ENCODE peak calls at places on chromosomes 13 and 19, in five cellular contexts. One of them, this sample, is unnamed.

GRCh38 chr19:591099-591958 is 1.6 kb downstream of the HCN2 start:
- DNase-seq in stimulated activated CD4-positive, alpha-beta T cell treated with anti-CD3 and anti-CD28 coated beads, Interleukin-2, amount 100 ng/mL, for 48 hours: no peak
- DNase-seq in activated CD4-positive, alpha-beta T cell treated with anti-CD3 and anti-CD28 coated beads, Interleukin-2, amount 10 ng/mL, durations not matched to agents 7 days and 5 days: no peak
- DNase-seq in activated naive CD4-positive, alpha-beta T cell treated with anti-CD3 and anti-CD28 coated beads, Interleukin-2, amount 10 ng/mL, durations not matched to agents 7 days and 5 days: no peak
- DNase-seq in NCI-H1417 treated with DMSO at 0.1 percent for 48 hours: no peak
- DNase-seq in this sample: no peak

GRCh38 chr19:2549701-2550191 is 73.8 kb downstream of the GADD45B start:
- DNase-seq in stimulated activated CD4-positive, alpha-beta T cell treated with anti-CD3 and anti-CD28 coated beads, Interleukin-2, amount 100 ng/mL, for 48 hours: no peak
- DNase-seq in activated CD4-positive, alpha-beta T cell treated with anti-CD3 and anti-CD28 coated beads, Interleukin-2, amount 10 ng/mL, durations not matched to agents 7 days and 5 days: no peak
- DNase-seq in activated naive CD4-positive, alpha-beta T cell treated with anti-CD3 and anti-CD28 coated beads, Interleukin-2, amount 10 ng/mL, durations not matched to agents 7 days and 5 days: no peak
- DNase-seq in NCI-H1417 treated with DMSO at 0.1 percent for 48 hours: no peak
- DNase-seq in this sample: no peak

GRCh38 chr19:35861640-35862160 is 5.0 kb downstream of the KIRREL2 start:
- DNase-seq in stimulated activated CD4-positive, alpha-beta T cell treated with anti-CD3 and anti-CD28 coated beads, Interleukin-2, amount 100 ng/mL, for 48 hours: no peak
- DNase-seq in activated CD4-positive, alpha-beta T cell treated with anti-CD3 and anti-CD28 coated beads, Interleukin-2, amount 10 ng/mL, durations not matched to agents 7 days and 5 days: no peak
- DNase-seq in activated naive CD4-positive, alpha-beta T cell treated with anti-CD3 and anti-CD28 coated beads, Interleukin-2, amount 10 ng/mL, durations not matched to agents 7 days and 5 days: no peak
- DNase-seq in NCI-H1417 treated with DMSO at 0.1 percent for 48 hours: no peak
- DNase-seq in this sample: no peak

GRCh38 chr13:96650301-96650886 is 343.9 kb downstream of the OXGR1 start:
- DNase-seq in stimulated activated CD4-positive, alpha-beta T cell treated with anti-CD3 and anti-CD28 coated beads, Interleukin-2, amount 100 ng/mL, for 48 hours: no peak
- DNase-seq in activated CD4-positive, alpha-beta T cell treated with anti-CD3 and anti-CD28 coated beads, Interleukin-2, amount 10 ng/mL, durations not matched to agents 7 days and 5 days: no peak
- DNase-seq in activated naive CD4-positive, alpha-beta T cell treated with anti-CD3 and anti-CD28 coated beads, Interleukin-2, amount 10 ng/mL, durations not matched to agents 7 days and 5 days: no peak
- DNase-seq in NCI-H1417 treated with DMSO at 0.1 percent for 48 hours: no peak
- DNase-seq in this sample: no peak

GRCh38 chr19:12833747-12834417 is 497 bp downstream of the RTBDN start:
- DNase-seq in stimulated activated CD4-positive, alpha-beta T cell treated with anti-CD3 and anti-CD28 coated beads, Interleukin-2, amount 100 ng/mL, for 48 hours: no peak
- DNase-seq in activated CD4-positive, alpha-beta T cell treated with anti-CD3 and anti-CD28 coated beads, Interleukin-2, amount 10 ng/mL, durations not matched to agents 7 days and 5 days: peak
- DNase-seq in activated naive CD4-positive, alpha-beta T cell treated with anti-CD3 and anti-CD28 coated beads, Interleukin-2, amount 10 ng/mL, durations not matched to agents 7 days and 5 days: peak
- DNase-seq in NCI-H1417 treated with DMSO at 0.1 percent for 48 hours: peak
- DNase-seq in this sample: peak

GRCh38 chr13:31631071-31631470 is 108.3 kb upstream of the RXFP2 start:
- DNase-seq in stimulated activated CD4-positive, alpha-beta T cell treated with anti-CD3 and anti-CD28 coated beads, Interleukin-2, amount 100 ng/mL, for 48 hours: no peak
- DNase-seq in activated CD4-positive, alpha-beta T cell treated with anti-CD3 and anti-CD28 coated beads, Interleukin-2, amount 10 ng/mL, durations not matched to agents 7 days and 5 days: no peak
- DNase-seq in activated naive CD4-positive, alpha-beta T cell treated with anti-CD3 and anti-CD28 coated beads, Interleukin-2, amount 10 ng/mL, durations not matched to agents 7 days and 5 days: no peak
- DNase-seq in NCI-H1417 treated with DMSO at 0.1 percent for 48 hours: no peak
- DNase-seq in this sample: no peak

GRCh38 chr13:80126382-80127068 is 214.4 kb downstream of the SPRY2 start:
- DNase-seq in stimulated activated CD4-positive, alpha-beta T cell treated with anti-CD3 and anti-CD28 coated beads, Interleukin-2, amount 100 ng/mL, for 48 hours: no peak
- DNase-seq in activated CD4-positive, alpha-beta T cell treated with anti-CD3 and anti-CD28 coated beads, Interleukin-2, amount 10 ng/mL, durations not matched to agents 7 days and 5 days: no peak
- DNase-seq in activated naive CD4-positive, alpha-beta T cell treated with anti-CD3 and anti-CD28 coated beads, Interleukin-2, amount 10 ng/mL, durations not matched to agents 7 days and 5 days: no peak
- DNase-seq in NCI-H1417 treated with DMSO at 0.1 percent for 48 hours: no peak
- DNase-seq in this sample: no peak

GRCh38 chr19:7902796-7903243 is 857 bp upstream of the MAP2K7 start:
- DNase-seq in stimulated activated CD4-positive, alpha-beta T cell treated with anti-CD3 and anti-CD28 coated beads, Interleukin-2, amount 100 ng/mL, for 48 hours: no peak
- DNase-seq in activated CD4-positive, alpha-beta T cell treated with anti-CD3 and anti-CD28 coated beads, Interleukin-2, amount 10 ng/mL, durations not matched to agents 7 days and 5 days: no peak
- DNase-seq in activated naive CD4-positive, alpha-beta T cell treated with anti-CD3 and anti-CD28 coated beads, Interleukin-2, amount 10 ng/mL, durations not matched to agents 7 days and 5 days: no peak
- DNase-seq in NCI-H1417 treated with DMSO at 0.1 percent for 48 hours: no peak
- DNase-seq in this sample: no peak

GRCh38 chr13:102983496-102983895 is 82.7 kb downstream of the SLC10A2 start:
- DNase-seq in stimulated activated CD4-positive, alpha-beta T cell treated with anti-CD3 and anti-CD28 coated beads, Interleukin-2, amount 100 ng/mL, for 48 hours: no peak
- DNase-seq in activated CD4-positive, alpha-beta T cell treated with anti-CD3 and anti-CD28 coated beads, Interleukin-2, amount 10 ng/mL, durations not matched to agents 7 days and 5 days: no peak
- DNase-seq in activated naive CD4-positive, alpha-beta T cell treated with anti-CD3 and anti-CD28 coated beads, Interleukin-2, amount 10 ng/mL, durations not matched to agents 7 days and 5 days: no peak
- DNase-seq in NCI-H1417 treated with DMSO at 0.1 percent for 48 hours: no peak
- DNase-seq in this sample: no peak

This sample was measured in DND-41.